ENCODE peak calls at places on chromosome 20, in nine cellular contexts. One of them, this sample, is unnamed. For H3K4me1, the result is how much of the 10 kb centered on the place peaks cover.

GRCh38 chr20:17627101-17627950 is 54.7 kb downstream of the RRBP1 start:
- DNase-seq in kidney: peak
- DNase-seq in neural progenitor cell: no peak
- DNase-seq in colonic mucosa: no peak
- DNase-seq in tibial artery: no peak
- DNase-seq in body of pancreas: no peak
- DNase-seq in fibroblast of lung: no peak
- DNase-seq in SK-N-SH: no peak
- DNase-seq in upper lobe of right lung: no peak
- DNase-seq in this sample: no peak

GRCh38 chr20:35054804-35055203 is 37.8 kb downstream of the TRPC4AP start:
- DNase-seq in kidney: no peak
- DNase-seq in neural progenitor cell: no peak
- DNase-seq in colonic mucosa: no peak
- DNase-seq in tibial artery: no peak
- DNase-seq in body of pancreas: no peak
- DNase-seq in fibroblast of lung: no peak
- DNase-seq in SK-N-SH: no peak
- DNase-seq in upper lobe of right lung: no peak
- DNase-seq in this sample: no peak

GRCh38 chr20:43492101-43492500 is 15.4 kb upstream of the L3MBTL1 start:
- DNase-seq in kidney: no peak
- DNase-seq in neural progenitor cell: no peak
- DNase-seq in colonic mucosa: no peak
- DNase-seq in tibial artery: no peak
- DNase-seq in body of pancreas: no peak
- DNase-seq in fibroblast of lung: no peak
- DNase-seq in SK-N-SH: no peak
- DNase-seq in upper lobe of right lung: no peak
- DNase-seq in this sample: no peak

GRCh38 chr20:63495771-63496403 is 3.0 kb downstream of the EEF1A2 start:
- DNase-seq in kidney: peak
- DNase-seq in neural progenitor cell: peak
- DNase-seq in colonic mucosa: peak
- DNase-seq in tibial artery: peak
- DNase-seq in body of pancreas: peak
- DNase-seq in fibroblast of lung: peak
- DNase-seq in SK-N-SH: peak
- DNase-seq in upper lobe of right lung: peak
- DNase-seq in this sample: peak

GRCh38 chr20:16143596-16143995 is 429.7 kb downstream of the KIF16B start:
- DNase-seq in kidney: no peak
- DNase-seq in neural progenitor cell: no peak
- DNase-seq in colonic mucosa: no peak
- DNase-seq in tibial artery: no peak
- DNase-seq in body of pancreas: no peak
- DNase-seq in fibroblast of lung: no peak
- DNase-seq in SK-N-SH: no peak
- DNase-seq in upper lobe of right lung: no peak
- DNase-seq in this sample: no peak

GRCh38 chr20:50663095-50663821 is 28.1 kb downstream of the RIPOR3 start:
- DNase-seq in kidney: peak
- DNase-seq in neural progenitor cell: no peak
- DNase-seq in colonic mucosa: no peak
- DNase-seq in tibial artery: no peak
- DNase-seq in body of pancreas: peak
- DNase-seq in fibroblast of lung: no peak
- DNase-seq in SK-N-SH: peak
- DNase-seq in upper lobe of right lung: no peak
- DNase-seq in this sample: no peak

GRCh38 chr20:695165-695866 is 19.7 kb upstream of the SCRT2 start:
- DNase-seq in kidney: no peak
- DNase-seq in neural progenitor cell: no peak
- DNase-seq in colonic mucosa: no peak
- DNase-seq in tibial artery: no peak
- DNase-seq in body of pancreas: no peak
- DNase-seq in fibroblast of lung: no peak
- DNase-seq in SK-N-SH: no peak
- DNase-seq in upper lobe of right lung: peak
- DNase-seq in this sample: no peak

GRCh38 chr20:59525500-59526241 is 78.7 kb upstream of the PHACTR3 start:
- DNase-seq in kidney: peak
- DNase-seq in neural progenitor cell: peak
- DNase-seq in colonic mucosa: peak
- DNase-seq in tibial artery: no peak
- DNase-seq in body of pancreas: peak
- DNase-seq in fibroblast of lung: peak
- DNase-seq in SK-N-SH: peak
- DNase-seq in upper lobe of right lung: peak
- DNase-seq in this sample: peak

GRCh38 chr20:16947346-16947943 is 199.3 kb downstream of the OTOR start:
- DNase-seq in kidney: no peak
- DNase-seq in neural progenitor cell: no peak
- DNase-seq in colonic mucosa: no peak
- DNase-seq in tibial artery: no peak
- DNase-seq in body of pancreas: no peak
- DNase-seq in fibroblast of lung: no peak
- DNase-seq in SK-N-SH: no peak
- DNase-seq in upper lobe of right lung: no peak
- DNase-seq in this sample: no peak

GRCh38 chr20:1134355-1134754 is 16.0 kb downstream of the PSMF1 start:
- DNase-seq in kidney: no peak
- DNase-seq in neural progenitor cell: no peak
- DNase-seq in colonic mucosa: no peak
- DNase-seq in tibial artery: no peak
- DNase-seq in body of pancreas: no peak
- DNase-seq in fibroblast of lung: no peak
- DNase-seq in SK-N-SH: no peak
- DNase-seq in upper lobe of right lung: no peak
- DNase-seq in this sample: no peak

GRCh38 chr20:22700387-22700786 is 116.0 kb upstream of the FOXA2 start:
- DNase-seq in kidney: no peak
- DNase-seq in neural progenitor cell: no peak
- DNase-seq in colonic mucosa: no peak
- DNase-seq in tibial artery: peak
- DNase-seq in body of pancreas: no peak
- DNase-seq in fibroblast of lung: no peak
- DNase-seq in SK-N-SH: no peak
- DNase-seq in upper lobe of right lung: no peak
- DNase-seq in this sample: no peak

GRCh38 chr20:24018796-24019195 is 30.2 kb upstream of the GGTLC1 start:
- DNase-seq in kidney: no peak
- DNase-seq in neural progenitor cell: peak
- DNase-seq in colonic mucosa: no peak
- DNase-seq in tibial artery: no peak
- DNase-seq in body of pancreas: no peak
- DNase-seq in fibroblast of lung: no peak
- DNase-seq in SK-N-SH: no peak
- DNase-seq in upper lobe of right lung: no peak
- DNase-seq in this sample: peak

GRCh38 chr20:54123587-54124180 is 50.1 kb downstream of the CYP24A1 start:
- DNase-seq in kidney: peak
- DNase-seq in neural progenitor cell: peak
- DNase-seq in colonic mucosa: peak
- DNase-seq in tibial artery: no peak
- DNase-seq in body of pancreas: peak
- DNase-seq in fibroblast of lung: peak
- DNase-seq in SK-N-SH: no peak
- DNase-seq in upper lobe of right lung: peak
- DNase-seq in this sample: peak

GRCh38 chr20:676315-676937 is 824 bp upstream of the SCRT2 start:
- DNase-seq in kidney: no peak
- DNase-seq in neural progenitor cell: peak
- DNase-seq in colonic mucosa: no peak
- DNase-seq in tibial artery: peak
- DNase-seq in body of pancreas: no peak
- DNase-seq in fibroblast of lung: no peak
- DNase-seq in SK-N-SH: peak
- DNase-seq in upper lobe of right lung: no peak
- DNase-seq in this sample: no peak

GRCh38 chr20:23926941-23927872 is 47.7 kb upstream of the CST5 start:
- DNase-seq in kidney: no peak
- DNase-seq in neural progenitor cell: no peak
- DNase-seq in colonic mucosa: no peak
- DNase-seq in tibial artery: no peak
- DNase-seq in body of pancreas: no peak
- DNase-seq in fibroblast of lung: no peak
- DNase-seq in SK-N-SH: peak
- DNase-seq in upper lobe of right lung: no peak
- DNase-seq in this sample: no peak

GRCh38 chr20:18805881-18806280 is 7.7 kb upstream of the SCP2D1 start:
- DNase-seq in kidney: no peak
- DNase-seq in neural progenitor cell: no peak
- DNase-seq in colonic mucosa: no peak
- DNase-seq in tibial artery: no peak
- DNase-seq in body of pancreas: no peak
- DNase-seq in fibroblast of lung: no peak
- DNase-seq in SK-N-SH: no peak
- DNase-seq in upper lobe of right lung: no peak
- DNase-seq in this sample: no peak

GRCh38 chr20:41178495-41178894 is 41.2 kb downstream of the PLCG1 start:
- DNase-seq in kidney: no peak
- DNase-seq in neural progenitor cell: no peak
- DNase-seq in colonic mucosa: no peak
- DNase-seq in tibial artery: no peak
- DNase-seq in body of pancreas: no peak
- DNase-seq in fibroblast of lung: no peak
- DNase-seq in SK-N-SH: no peak
- DNase-seq in upper lobe of right lung: no peak
- DNase-seq in this sample: no peak

GRCh38 chr20:54340667-54341081 is 132.8 kb downstream of the PFDN4 start:
- DNase-seq in kidney: no peak
- DNase-seq in neural progenitor cell: no peak
- DNase-seq in colonic mucosa: no peak
- DNase-seq in tibial artery: no peak
- DNase-seq in body of pancreas: no peak
- DNase-seq in fibroblast of lung: peak
- DNase-seq in SK-N-SH: no peak
- DNase-seq in upper lobe of right lung: no peak
- DNase-seq in this sample: no peak

GRCh38 chr20:57688864-57689263 is 21.0 kb downstream of the PMEPA1 start:
- DNase-seq in kidney: no peak
- DNase-seq in neural progenitor cell: no peak
- DNase-seq in colonic mucosa: no peak
- DNase-seq in tibial artery: peak
- DNase-seq in body of pancreas: no peak
- DNase-seq in fibroblast of lung: no peak
- DNase-seq in SK-N-SH: no peak
- DNase-seq in upper lobe of right lung: no peak
- DNase-seq in this sample: no peak

GRCh38 chr20:57692393-57692792 is 17.4 kb downstream of the PMEPA1 start:
- DNase-seq in kidney: no peak
- DNase-seq in neural progenitor cell: no peak
- DNase-seq in colonic mucosa: no peak
- DNase-seq in tibial artery: no peak
- DNase-seq in body of pancreas: no peak
- DNase-seq in fibroblast of lung: no peak
- DNase-seq in SK-N-SH: no peak
- DNase-seq in upper lobe of right lung: no peak
- DNase-seq in this sample: no peak

GRCh38 chr20:57688295-57688694 is 21.5 kb downstream of the PMEPA1 start:
- DNase-seq in kidney: no peak
- DNase-seq in neural progenitor cell: no peak
- DNase-seq in colonic mucosa: no peak
- DNase-seq in tibial artery: no peak
- DNase-seq in body of pancreas: no peak
- DNase-seq in fibroblast of lung: no peak
- DNase-seq in SK-N-SH: no peak
- DNase-seq in upper lobe of right lung: no peak
- DNase-seq in this sample: no peak

GRCh38 chr20:57689745-57690481 is 19.9 kb downstream of the PMEPA1 start:
- DNase-seq in kidney: no peak
- DNase-seq in neural progenitor cell: no peak
- DNase-seq in colonic mucosa: no peak
- DNase-seq in tibial artery: no peak
- DNase-seq in body of pancreas: no peak
- DNase-seq in fibroblast of lung: no peak
- DNase-seq in SK-N-SH: no peak
- DNase-seq in upper lobe of right lung: no peak
- DNase-seq in this sample: no peak

GRCh38 chr20:57690525-57690924 is 19.3 kb downstream of the PMEPA1 start:
- DNase-seq in kidney: no peak
- DNase-seq in neural progenitor cell: no peak
- DNase-seq in colonic mucosa: no peak
- DNase-seq in tibial artery: no peak
- DNase-seq in body of pancreas: no peak
- DNase-seq in fibroblast of lung: no peak
- DNase-seq in SK-N-SH: no peak
- DNase-seq in upper lobe of right lung: no peak
- DNase-seq in this sample: no peak
- H3K4me1 ChIP-seq in kidney: under half
- H3K4me1 ChIP-seq in neural progenitor cell: under half
- H3K4me1 ChIP-seq in colonic mucosa: under half
- H3K4me1 ChIP-seq in tibial artery: under half
- H3K4me1 ChIP-seq in body of pancreas: half or more
- H3K4me1 ChIP-seq in fibroblast of lung: under half
- H3K4me1 ChIP-seq in SK-N-SH: under half
- H3K4me1 ChIP-seq in upper lobe of right lung: under half
- H3K4me1 ChIP-seq in this sample: half or more

GRCh38 chr20:5626603-5627002 is 123.6 kb upstream of the SHLD1 start:
- DNase-seq in kidney: no peak
- DNase-seq in neural progenitor cell: no peak
- DNase-seq in colonic mucosa: no peak
- DNase-seq in tibial artery: no peak
- DNase-seq in body of pancreas: no peak
- DNase-seq in fibroblast of lung: no peak
- DNase-seq in SK-N-SH: no peak
- DNase-seq in upper lobe of right lung: no peak
- DNase-seq in this sample: no peak
- H3K4me1 ChIP-seq in kidney: under half
- H3K4me1 ChIP-seq in neural progenitor cell: under half
- H3K4me1 ChIP-seq in colonic mucosa: under half
- H3K4me1 ChIP-seq in tibial artery: under half
- H3K4me1 ChIP-seq in body of pancreas: under half
- H3K4me1 ChIP-seq in fibroblast of lung: under half
- H3K4me1 ChIP-seq in SK-N-SH: under half
- H3K4me1 ChIP-seq in upper lobe of right lung: under half
- H3K4me1 ChIP-seq in this sample: under half

GRCh38 chr20:31815408-31816188 is 3.6 kb upstream of the MYLK2 start:
- DNase-seq in kidney: no peak
- DNase-seq in neural progenitor cell: no peak
- DNase-seq in colonic mucosa: no peak
- DNase-seq in tibial artery: no peak
- DNase-seq in body of pancreas: no peak
- DNase-seq in fibroblast of lung: peak
- DNase-seq in SK-N-SH: peak
- DNase-seq in upper lobe of right lung: no peak
- DNase-seq in this sample: peak
- H3K4me1 ChIP-seq in kidney: under half
- H3K4me1 ChIP-seq in neural progenitor cell: under half
- H3K4me1 ChIP-seq in colonic mucosa: under half
- H3K4me1 ChIP-seq in tibial artery: under half
- H3K4me1 ChIP-seq in body of pancreas: under half
- H3K4me1 ChIP-seq in fibroblast of lung: under half
- H3K4me1 ChIP-seq in SK-N-SH: under half
- H3K4me1 ChIP-seq in upper lobe of right lung: under half
- H3K4me1 ChIP-seq in this sample: under half

DNA sequence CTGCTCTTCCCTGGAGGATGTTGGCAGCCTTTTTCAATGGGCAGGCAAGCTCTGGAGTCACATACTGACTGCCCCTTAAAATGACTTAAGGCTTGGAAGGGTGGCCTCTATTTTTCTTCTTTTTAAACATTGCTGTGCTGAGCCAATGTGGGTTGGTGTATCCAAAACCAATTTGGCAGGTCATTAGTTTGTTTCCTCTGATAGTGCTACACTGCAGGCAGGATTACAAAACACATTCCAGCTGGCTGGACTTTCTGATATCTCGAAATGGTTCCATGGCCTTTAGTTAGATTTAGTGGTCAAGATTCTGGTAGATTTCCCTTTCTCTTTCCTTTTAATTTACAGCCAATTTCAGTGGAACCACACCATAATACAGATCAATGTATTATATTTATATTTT is 28.1 kb upstream of the BMP2 start:
- DNase-seq in kidney: no peak
- DNase-seq in neural progenitor cell: no peak
- DNase-seq in colonic mucosa: no peak
- DNase-seq in tibial artery: no peak
- DNase-seq in body of pancreas: no peak
- DNase-seq in fibroblast of lung: no peak
- DNase-seq in SK-N-SH: no peak
- DNase-seq in upper lobe of right lung: no peak
- DNase-seq in this sample: no peak
- H3K4me1 ChIP-seq in kidney: under half
- H3K4me1 ChIP-seq in neural progenitor cell: under half
- H3K4me1 ChIP-seq in colonic mucosa: under half
- H3K4me1 ChIP-seq in tibial artery: under half
- H3K4me1 ChIP-seq in body of pancreas: under half
- H3K4me1 ChIP-seq in fibroblast of lung: under half
- H3K4me1 ChIP-seq in SK-N-SH: under half
- H3K4me1 ChIP-seq in upper lobe of right lung: under half
- H3K4me1 ChIP-seq in this sample: under half